ENCODE peak calls at places on chromosome 6, in five cellular contexts. F is neuronal stem cell, D is H9, K is H1, W is mesenchymal stem cell. C is an unnamed sample.

GRCh38 chr6:143205983-143206382 is 145.3 kb downstream of the AIG1 start:
- DNase-seq in K (no peak), D (no peak), W (no peak), F (no peak), C (peak)

GRCh38 chr6:129575378-129576118 is 134.4 kb downstream of the ARHGAP18 start:
- DNase-seq in K (no peak), W (peak), D (no peak), F (peak), C (peak)

GRCh38 chr6:67411036-67411435 is 1224.0 kb upstream of the ADGRB3 start:
- DNase-seq in W (no peak), F (no peak), D (no peak), K (no peak), C (no peak)

GRCh38 chr6:159037746-159038290 is 7.0 kb downstream of the TAGAP start:
- DNase-seq in F (no peak), W (no peak), D (no peak), K (no peak), C (no peak)

GRCh38 chr6:130587778-130588520 is 222.1 kb downstream of the TMEM200A start:
- DNase-seq in W (peak), F (no peak), K (no peak), D (no peak), C (peak)

GRCh38 chr6:150184850-150185480 is 42.1 kb downstream of the PPP1R14C start:
- DNase-seq in W (no peak), D (no peak), F (no peak), K (no peak), C (no peak)

GRCh38 chr6:90885611-90886056 is 298.8 kb upstream of the MAP3K7 start:
- DNase-seq in K (no peak), W (no peak), F (no peak), D (no peak), C (no peak)

GRCh38 chr6:108312604-108313003 is 17.8 kb downstream of the AFG1L start:
- DNase-seq in D (no peak), K (no peak), W (no peak), F (no peak), C (no peak)

GRCh38 chr6:135271626-135272025 is 90.5 kb downstream of the MYB start:
- DNase-seq in F (no peak), D (no peak), W (no peak), K (peak), C (no peak)

GRCh38 chr6:151070666-151071065 is 169.1 kb upstream of the AKAP12 start:
- DNase-seq in F (no peak), D (no peak), W (peak), K (no peak), C (peak)

GRCh38 chr6:75041381-75041780 is 164.5 kb downstream of the COL12A1 start:
- DNase-seq in D (no peak), K (no peak), F (no peak), W (no peak), C (no peak)

GRCh38 chr6:15734118-15734897 is 71.5 kb upstream of the DTNBP1 start:
- DNase-seq in W (no peak), F (no peak), D (no peak), K (no peak), C (no peak)

GRCh38 chr6:148382856-148383255 is 40.2 kb downstream of the SASH1 start:
- DNase-seq in K (no peak), F (no peak), D (no peak), W (no peak), C (peak)

GRCh38 chr6:148507774-148508173 is 165.1 kb downstream of the SASH1 start:
- DNase-seq in D (no peak), F (no peak), W (peak), K (no peak), C (peak)

GRCh38 chr6:65776332-65776731 is 69.3 kb upstream of the EYS start:
- DNase-seq in K (no peak), F (no peak), D (peak), W (peak), C (no peak)

GRCh38 chr6:51349866-51350265 is 531.2 kb downstream of the TFAP2B start:
- DNase-seq in K (no peak), D (no peak), F (no peak), W (no peak), C (no peak)

GRCh38 chr6:84773431-84774173 is 9.2 kb upstream of the TBX18 start:
- DNase-seq in K (peak), F (peak), D (peak), W (peak), C (no peak)

GRCh38 chr6:1105833-1106400 is 206.0 kb upstream of the FOXQ1 start:
- DNase-seq in D (no peak), K (no peak), W (no peak), F (no peak), C (peak)
- H2BK15ac ChIP-seq in D (no peak), K (no peak), W (no peak), F (no peak), C (no peak)

DNA sequence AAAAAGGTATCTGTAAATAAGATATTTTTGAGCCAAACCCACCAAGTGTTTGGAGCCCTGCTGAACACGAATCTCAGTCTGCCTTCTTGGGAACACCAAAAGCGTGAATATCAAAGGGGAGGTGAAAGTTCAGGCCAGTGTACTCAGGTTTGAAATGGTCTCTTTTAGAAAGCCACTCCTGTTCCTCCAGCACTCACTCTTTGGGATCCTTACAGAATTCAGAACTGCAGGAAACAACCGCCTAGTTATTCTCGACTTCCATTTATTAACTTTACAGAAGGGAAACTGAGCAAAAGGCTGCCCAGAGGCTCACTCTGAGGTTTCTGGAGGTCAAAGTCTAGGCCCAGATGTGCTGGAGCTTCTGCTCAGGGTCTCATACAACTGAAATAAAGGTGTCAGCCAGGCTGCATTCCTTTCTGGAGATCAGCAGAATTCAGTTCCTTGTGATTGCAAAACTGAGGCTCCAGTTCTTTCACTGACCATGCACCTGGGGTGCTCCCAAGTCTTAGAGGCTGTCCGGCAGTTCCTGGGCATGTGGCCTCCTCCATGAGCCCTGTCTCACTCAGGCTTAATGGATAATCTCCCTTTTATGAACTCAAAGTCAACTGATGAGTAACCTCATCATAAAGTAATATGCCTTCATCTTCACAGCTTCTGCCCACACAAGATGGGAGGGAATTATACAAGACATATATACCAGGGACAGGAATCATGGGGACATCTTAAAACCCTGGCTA is 65.5 kb upstream of the TNFAIP3 start:
- DNase-seq in F (no peak), K (no peak), D (no peak), W (no peak), C (no peak)
- H4K91ac ChIP-seq in F (no peak), K (no peak), D (no peak), W (no peak), C (no peak)

DNA sequence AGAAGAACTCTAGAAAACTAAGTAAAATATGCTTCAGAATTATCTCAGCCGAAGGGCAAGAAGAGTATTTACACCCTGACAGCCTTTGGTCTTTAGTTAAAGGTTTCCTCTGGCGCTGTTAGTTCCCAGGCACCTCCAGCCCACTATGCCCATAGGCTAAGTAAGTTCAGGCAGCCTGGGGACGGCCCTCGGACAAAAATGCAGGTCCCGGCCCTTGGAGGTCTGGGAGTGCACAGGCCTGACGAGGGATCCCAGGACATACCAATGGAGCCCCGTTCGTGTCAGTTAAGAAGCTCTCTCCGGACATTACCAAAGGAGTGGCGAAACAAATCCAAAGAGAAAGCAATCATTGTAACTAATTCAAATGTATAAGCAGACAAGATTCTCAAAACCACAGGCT is 311.8 kb downstream of the CD83 start:
- DNase-seq in D (peak), W (no peak), K (no peak), F (no peak), C (no peak)
- H3K27ac ChIP-seq in D (no peak), W (no peak), K (no peak), F (no peak), C (no peak)

DNA sequence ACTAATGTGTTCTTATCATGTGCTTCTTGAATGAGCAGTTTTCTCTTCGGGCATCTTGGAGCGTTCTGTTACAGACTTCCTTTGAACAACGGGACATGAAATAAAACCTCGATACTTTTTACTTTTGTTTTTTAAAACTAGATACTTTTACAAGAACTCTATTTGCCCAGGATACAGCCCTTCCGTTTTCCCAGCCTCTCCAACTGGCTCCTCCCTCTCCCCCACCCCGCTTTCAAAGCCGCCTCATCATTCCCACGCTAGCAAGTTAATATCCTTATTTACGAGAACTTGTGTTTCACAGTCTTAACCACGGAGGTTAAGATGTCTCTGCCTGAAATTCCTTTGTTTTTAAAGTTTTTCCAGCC is 259 bp upstream of the CFAP206 start:
- DNase-seq in D (no peak), F (no peak), W (peak), K (no peak), C (peak)
- H2BK15ac ChIP-seq in D (no peak), F (no peak), W (no peak), K (no peak), C (no peak)

GRCh38 chr6:44162876-44163625 is 4.4 kb downstream of the CAPN11 start:
- DNase-seq in F (no peak), K (peak), D (no peak), W (no peak), C (peak)

GRCh38 chr6:44167567-44167966 is 8.9 kb downstream of the CAPN11 start:
- DNase-seq in F (no peak), W (no peak), K (no peak), D (no peak), C (no peak)

GRCh38 chr6:44169154-44169553 is 10.5 kb downstream of the CAPN11 start:
- DNase-seq in W (no peak), F (no peak), K (no peak), D (no peak), C (no peak)

GRCh38 chr6:44166591-44167184 is 8.1 kb downstream of the CAPN11 start:
- DNase-seq in W (no peak), F (no peak), D (peak), K (peak), C (no peak)

GRCh38 chr6:44166116-44166515 is 7.5 kb downstream of the CAPN11 start:
- DNase-seq in W (no peak), D (no peak), F (no peak), K (no peak), C (no peak)
- H4K91ac ChIP-seq in W (no peak), D (no peak), F (no peak), K (peak), C (no peak)

GRCh38 chr6:72724545-72724944 is 102.7 kb downstream of the KCNQ5 start:
- DNase-seq in F (no peak), W (no peak), D (no peak), K (no peak), C (no peak)
- H3K27ac ChIP-seq in F (no peak), W (no peak), D (no peak), K (no peak), C (no peak)

DNA sequence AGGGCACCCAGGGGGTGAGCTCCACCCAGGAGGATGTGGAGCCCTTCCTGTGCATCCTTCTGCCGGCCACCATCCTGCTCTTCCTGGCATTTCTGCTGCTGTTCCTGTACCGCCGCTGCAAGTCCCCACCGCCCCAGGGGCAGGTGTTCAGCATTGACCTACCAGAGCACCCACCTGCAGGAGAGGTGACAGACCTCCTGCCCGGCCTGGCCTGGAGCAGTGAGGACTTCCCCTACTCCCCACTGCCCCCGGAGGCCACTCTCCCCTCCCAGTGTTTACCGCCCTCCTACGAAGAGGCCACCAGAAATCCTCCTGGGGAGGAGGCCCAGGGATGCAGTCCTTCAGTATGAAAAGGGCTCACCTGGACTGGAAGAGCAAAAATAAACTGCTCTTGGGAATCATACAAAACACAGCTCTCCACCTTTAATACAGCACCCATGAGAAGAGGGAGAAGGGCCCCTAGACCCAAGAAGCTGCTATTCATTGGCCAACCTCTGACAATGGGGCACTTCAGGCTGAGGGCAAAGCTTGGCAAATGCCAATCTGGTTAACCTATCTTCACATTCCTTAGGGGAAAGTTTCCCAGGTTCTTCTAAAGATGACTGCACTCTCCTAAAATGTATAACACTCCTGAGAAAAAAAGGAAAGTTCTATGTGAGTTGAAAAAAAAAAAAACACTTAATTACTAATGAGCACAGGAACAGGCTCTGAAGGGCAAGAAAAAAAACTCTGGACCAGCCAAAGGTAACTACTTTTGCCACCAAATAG is 5.0 kb downstream of the SMIM28 start:
- DNase-seq in D (peak), K (peak), W (no peak), F (no peak), C (no peak)
- H2BK15ac ChIP-seq in D (no peak), K (no peak), W (no peak), F (no peak), C (no peak)

GRCh38 chr6:44221961-44222335 is 1.4 kb upstream of the SLC29A1 start:
- DNase-seq in K (no peak), F (no peak), W (no peak), D (no peak), C (no peak)

GRCh38 chr6:44219815-44220784 is 3.3 kb upstream of the SLC29A1 start:
- DNase-seq in W (no peak), F (no peak), D (no peak), K (no peak), C (no peak)

GRCh38 chr6:44222486-44222986 is 859 bp upstream of the SLC29A1 start:
- DNase-seq in F (no peak), K (no peak), D (no peak), W (no peak), C (no peak)

GRCh38 chr6:44221291-44221960 is 2.0 kb upstream of the SLC29A1 start:
- DNase-seq in W (peak), D (peak), K (peak), F (no peak), C (peak)

GRCh38 chr6:44220913-44221290 is 2.5 kb upstream of the SLC29A1 start:
- DNase-seq in D (no peak), F (no peak), W (no peak), K (no peak), C (no peak)
- H4K91ac ChIP-seq in D (no peak), F (no peak), W (no peak), K (peak), C (no peak)

GRCh38 chr6:31729979-31730630 is 1.0 kb upstream of the DDAH2 start:
- DNase-seq in W (peak), F (peak), K (peak), D (peak), C (peak)
- H3K27ac ChIP-seq in W (peak), F (peak), K (peak), D (no peak), C (peak)

GRCh38 chr6:105759946-105760345 is 326.2 kb upstream of the PRDM1 start:
- DNase-seq in W (peak), K (no peak), F (no peak), D (no peak), C (peak)
- H2BK15ac ChIP-seq in W (no peak), K (no peak), F (no peak), D (no peak), C (peak)